ENCODE peak calls at places on chromosome 9, in eight cellular contexts. D is stomach, K is colonic mucosa, H is PC-3, A is left ventricle myocardium inferior, O is tibial nerve, C is astrocyte, J is ovary. Q is an unnamed sample. For H3K9me3, the result is how much of the 10 kb centered on the place peaks cover.

GRCh38 chr9:91486699-91487497 is 63.3 kb upstream of the NFIL3 start:
- DNase-seq in J (no peak), K (no peak), A (no peak), D (no peak), H (no peak), O (no peak), C (peak), Q (no peak)

GRCh38 chr9:4796988-4797956 is 4.5 kb downstream of the RCL1 start:
- DNase-seq in C (peak), A (no peak), J (no peak), D (no peak), K (peak), H (peak), O (no peak), Q (no peak)

GRCh38 chr9:27412963-27413362 is 111.1 kb upstream of the IFNK start:
- DNase-seq in C (no peak), D (no peak), H (no peak), O (no peak), A (no peak), J (no peak), K (no peak), Q (no peak)

GRCh38 chr9:132144708-132145365 is 17.0 kb upstream of the NTNG2 start:
- DNase-seq in A (no peak), O (no peak), C (peak), D (no peak), J (no peak), H (peak), K (no peak), Q (no peak)

GRCh38 chr9:13001989-13002580 is 227.3 kb downstream of the LURAP1L start:
- DNase-seq in K (no peak), C (no peak), J (no peak), D (no peak), O (no peak), H (no peak), A (no peak), Q (no peak)

GRCh38 chr9:96136992-96137665 is 164.8 kb downstream of the HSD17B3 start:
- DNase-seq in H (no peak), K (peak), J (peak), D (peak), A (no peak), C (peak), O (peak), Q (no peak)

GRCh38 chr9:110115341-110115820 is 92.6 kb downstream of the C9orf152 start:
- DNase-seq in C (peak), H (no peak), D (no peak), K (no peak), O (no peak), J (no peak), A (peak), Q (no peak)

GRCh38 chr9:34869390-34869789 is 88.7 kb upstream of the PHF24 start:
- DNase-seq in O (no peak), J (no peak), K (no peak), C (no peak), H (peak), A (no peak), D (no peak), Q (no peak)

GRCh38 chr9:34385561-34386230 is 9.0 kb upstream of the MYORG start:
- DNase-seq in O (no peak), C (no peak), H (no peak), A (no peak), J (no peak), K (no peak), D (no peak), Q (no peak)

GRCh38 chr9:113620377-113621161 is 157.0 kb downstream of the RGS3 start:
- DNase-seq in H (peak), K (peak), C (peak), D (peak), J (peak), O (peak), A (peak), Q (no peak)

GRCh38 chr9:127751269-127752054 is 16.4 kb upstream of the TOR2A start:
- DNase-seq in D (no peak), A (no peak), J (no peak), K (no peak), O (no peak), H (peak), C (no peak), Q (no peak)

GRCh38 chr9:37167456-37167855 is 47.1 kb downstream of the ZCCHC7 start:
- DNase-seq in C (no peak), D (no peak), J (no peak), K (no peak), O (no peak), H (no peak), A (no peak), Q (no peak)

GRCh38 chr9:749712-750111 is 91.8 kb upstream of the DMRT1 start:
- DNase-seq in O (no peak), K (no peak), J (no peak), A (no peak), H (no peak), C (peak), D (no peak), Q (no peak)

GRCh38 chr9:116361558-116361957 is 208.0 kb downstream of the PAPPA start:
- DNase-seq in H (no peak), D (no peak), A (no peak), C (no peak), J (no peak), K (no peak), O (no peak), Q (no peak)

GRCh38 chr9:120914953-120915352 is 11.6 kb downstream of the TRAF1 start:
- DNase-seq in H (peak), A (no peak), D (no peak), J (no peak), O (no peak), K (no peak), C (no peak), Q (no peak)

GRCh38 chr9:91289244-91289643 is 72.5 kb downstream of the AUH start:
- DNase-seq in J (no peak), H (no peak), O (no peak), A (no peak), D (no peak), K (no peak), C (no peak), Q (no peak)

GRCh38 chr9:37943329-37944265 is 39.7 kb upstream of the SLC25A51 start:
- DNase-seq in C (peak), J (peak), O (no peak), D (no peak), H (peak), K (no peak), A (no peak), Q (no peak)

GRCh38 chr9:86098793-86099694 is at the start of gene GOLM1:
- DNase-seq in K (peak), D (peak), H (peak), O (no peak), C (peak), J (peak), A (peak), Q (no peak)

GRCh38 chr9:35920004-35920658 is 10.8 kb downstream of the SPAAR start:
- DNase-seq in D (no peak), J (no peak), O (no peak), A (no peak), K (peak), C (no peak), H (no peak), Q (no peak)

GRCh38 chr9:17216011-17216410 is 81.2 kb downstream of the CNTLN start:
- DNase-seq in J (no peak), C (peak), H (peak), A (no peak), K (no peak), D (no peak), O (no peak), Q (no peak)

GRCh38 chr9:100099722-100100042 is 639 bp downstream of the INVS start:
- DNase-seq in H (no peak), K (no peak), C (no peak), O (no peak), J (peak), D (no peak), A (no peak), Q (no peak)

GRCh38 chr9:92764381-92764987 is at the start of gene BICD2:
- DNase-seq in O (no peak), H (no peak), C (no peak), J (no peak), A (no peak), D (no peak), K (no peak), Q (no peak)

GRCh38 chr9:14578030-14578429 is 115.2 kb downstream of the ZDHHC21 start:
- DNase-seq in C (no peak), J (no peak), O (no peak), D (no peak), K (no peak), H (no peak), A (no peak), Q (no peak)

GRCh38 chr9:121441163-121441562 is 58.5 kb downstream of the GGTA1 start:
- DNase-seq in K (no peak), H (no peak), C (no peak), O (no peak), A (no peak), J (no peak), D (no peak), Q (no peak)

GRCh38 chr9:132543960-132544359 is 38.4 kb upstream of the BARHL1 start:
- DNase-seq in J (no peak), H (no peak), O (no peak), A (no peak), D (no peak), K (no peak), C (no peak), Q (no peak)

GRCh38 chr9:100865111-100865510 is 163.4 kb upstream of the PLPPR1 start:
- DNase-seq in O (no peak), A (no peak), C (no peak), J (no peak), K (no peak), H (no peak), D (no peak), Q (no peak)

GRCh38 chr9:114060711-114061110 is 17.4 kb downstream of the AMBP start:
- DNase-seq in D (no peak), K (peak), J (peak), H (no peak), O (no peak), A (no peak), C (no peak), Q (no peak)

GRCh38 chr9:112176410-112177010 is 1.4 kb upstream of the SUSD1 start:
- DNase-seq in C (no peak), J (no peak), D (no peak), K (peak), H (no peak), O (no peak), A (no peak), Q (peak)

GRCh38 chr9:91426123-91426745 is 2.6 kb upstream of the NFIL3 start:
- DNase-seq in A (no peak), H (peak), K (no peak), J (no peak), C (no peak), O (no peak), D (no peak), Q (no peak)

GRCh38 chr9:31608413-31608812 is 776.0 kb upstream of the ACO1 start:
- DNase-seq in A (no peak), C (peak), J (no peak), D (no peak), H (peak), O (no peak), K (no peak), Q (no peak)

GRCh38 chr9:36656842-36657241 is 84.1 kb downstream of the MELK start:
- DNase-seq in O (no peak), K (no peak), C (no peak), H (no peak), A (no peak), D (no peak), J (no peak), Q (no peak)

GRCh38 chr9:19232830-19233194 is 2.3 kb downstream of the DENND4C start:
- DNase-seq in C (peak), A (no peak), J (no peak), O (no peak), D (no peak), H (peak), K (no peak), Q (no peak)

GRCh38 chr9:132293145-132293721 is 61.6 kb downstream of the SETX start:
- DNase-seq in C (no peak), O (no peak), D (no peak), H (no peak), J (no peak), A (no peak), K (no peak), Q (no peak)

GRCh38 chr9:97502222-97502983 is 937 bp downstream of the TMOD1 start:
- DNase-seq in O (no peak), D (no peak), J (peak), A (peak), C (no peak), H (no peak), K (no peak), Q (no peak)

GRCh38 chr9:71743217-71743705 is 25.1 kb downstream of the CEMIP2 start:
- DNase-seq in A (no peak), D (no peak), C (peak), H (no peak), O (no peak), J (no peak), K (no peak), Q (no peak)

GRCh38 chr9:18682907-18683306 is 209.0 kb downstream of the ADAMTSL1 start:
- DNase-seq in C (no peak), O (no peak), J (no peak), A (no peak), D (no peak), H (no peak), K (peak), Q (no peak)

GRCh38 chr9:83936523-83936922 is 15.3 kb upstream of the KIF27 start:
- DNase-seq in A (no peak), K (no peak), C (no peak), J (no peak), H (no peak), O (no peak), D (no peak), Q (no peak)

GRCh38 chr9:120909904-120910303 is 16.7 kb downstream of the TRAF1 start:
- DNase-seq in H (peak), A (no peak), C (no peak), J (no peak), D (no peak), O (no peak), K (no peak), Q (no peak)

GRCh38 chr9:95143591-95144561 is 173.6 kb downstream of the FANCC start:
- DNase-seq in C (peak), A (peak), O (peak), K (peak), J (peak), H (no peak), D (peak), Q (no peak)

GRCh38 chr9:94127806-94128205 is 43.5 kb downstream of the PTPDC1 start:
- DNase-seq in A (no peak), D (no peak), J (no peak), C (no peak), K (no peak), H (no peak), O (no peak), Q (no peak)
- H3K9me3 ChIP-seq in A (under half), D (under half), J (under half), C (under half), K (under half), H (under half), O (under half), Q (under half)

GRCh38 chr9:137355445-137356365 is 53.6 kb upstream of the NRARP start:
- DNase-seq in K (no peak), J (no peak), H (no peak), D (peak), C (peak), O (no peak), A (no peak), Q (no peak)
- H3K9me3 ChIP-seq in K (under half), J (under half), H (under half), D (under half), C (under half), O (under half), A (under half), Q (under half)

GRCh38 chr9:138114501-138115245 is 237.1 kb downstream of the CACNA1B start:
- DNase-seq in O (no peak), K (no peak), D (peak), C (no peak), J (no peak), H (no peak), A (no peak), Q (no peak)
- H3K9me3 ChIP-seq in O (under half), K (under half), D (under half), C (under half), J (under half), H (under half), A (under half), Q (under half)

GRCh38 chr9:122519376-122519775 is 435 bp downstream of the OR1J4 start:
- DNase-seq in A (no peak), C (no peak), D (no peak), K (no peak), O (no peak), H (no peak), J (no peak), Q (no peak)
- H3K9me3 ChIP-seq in A (under half), C (under half), D (under half), K (under half), O (under half), H (under half), J (under half), Q (under half)

GRCh38 chr9:118990949-118991348 is 378.3 kb downstream of the BRINP1 start:
- DNase-seq in J (no peak), K (no peak), H (no peak), A (no peak), D (no peak), O (no peak), C (no peak), Q (no peak)
- H3K9me3 ChIP-seq in J (under half), K (under half), H (under half), A (under half), D (under half), O (under half), C (under half), Q (under half)

DNA sequence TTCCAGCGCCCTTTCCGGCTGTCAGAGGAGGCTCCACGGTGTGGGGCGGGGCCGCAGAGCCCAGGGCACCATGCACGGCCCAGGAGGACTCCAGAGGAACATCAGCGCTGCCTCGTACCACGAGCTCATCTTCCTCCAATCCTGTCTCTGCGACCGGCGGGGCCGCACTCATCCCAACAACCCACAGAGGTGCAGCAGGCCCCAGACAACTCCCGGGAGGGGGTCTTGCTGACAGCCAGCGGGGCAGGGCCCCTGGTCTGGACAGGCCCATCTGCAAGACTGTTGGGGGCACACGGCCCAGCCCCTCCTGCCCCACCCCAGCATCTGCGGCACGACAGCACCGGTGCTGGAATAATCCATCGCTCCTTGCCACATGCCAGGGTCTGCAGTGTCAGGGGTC is 88.8 kb downstream of the OLFM1 start:
- DNase-seq in J (no peak), C (no peak), O (no peak), H (no peak), A (no peak), K (no peak), D (no peak), Q (no peak)
- H3K9me3 ChIP-seq in J (under half), C (under half), O (under half), H (under half), A (under half), K (under half), D (under half), Q (under half)